ENCODE peak calls at places on chromosomes 5 and 9, in seven cellular contexts. S is foreskin fibroblast, B is RWPE1, U is Calu3, Q is Peyer's patch, N is esophagus squamous epithelium, Z is neural crest cell. M is an unnamed sample.

GRCh38 chr9:113399646-113400200 is 1.4 kb downstream of the ALAD start:
- DNase-seq in S (no peak), B (no peak), U (no peak), Q (no peak), N (no peak), Z (no peak), M (no peak)

GRCh38 chr5:112210430-112211005 is 208.6 kb downstream of the EPB41L4A start:
- DNase-seq in S (peak), B (peak), U (peak), Q (no peak), N (no peak), Z (peak), M (no peak)

GRCh38 chr9:72788966-72789365 is 163.9 kb downstream of the ALDH1A1 start:
- DNase-seq in S (no peak), B (no peak), U (no peak), Q (no peak), N (no peak), Z (no peak), M (no peak)

GRCh38 chr5:17090839-17091238 is 126.6 kb upstream of the BASP1 start:
- DNase-seq in S (no peak), B (no peak), U (no peak), Q (no peak), N (no peak), Z (no peak), M (no peak)

GRCh38 chr5:66710557-66710956 is 114.4 kb downstream of the MAST4 start:
- DNase-seq in S (peak), B (no peak), U (no peak), Q (no peak), N (no peak), Z (no peak), M (no peak)

GRCh38 chr5:91641730-91642350 is 258.7 kb upstream of the ARRDC3 start:
- DNase-seq in S (peak), B (peak), U (no peak), Q (no peak), N (no peak), Z (no peak), M (no peak)

GRCh38 chr5:52800394-52801213 is 12.9 kb downstream of the ITGA1 start:
- DNase-seq in S (peak), B (peak), U (peak), Q (peak), N (peak), Z (peak), M (peak)

GRCh38 chr5:96453394-96453793 is 20.3 kb upstream of the PCSK1 start:
- DNase-seq in S (no peak), B (no peak), U (no peak), Q (no peak), N (no peak), Z (no peak), M (no peak)

GRCh38 chr5:41102341-41102740 is 31.2 kb upstream of the MROH2B start:
- DNase-seq in S (no peak), B (no peak), U (no peak), Q (no peak), N (no peak), Z (no peak), M (no peak)

GRCh38 chr9:15280647-15281046 is 26.4 kb downstream of the TTC39B start:
- DNase-seq in S (no peak), B (no peak), U (no peak), Q (no peak), N (no peak), Z (no peak), M (no peak)

GRCh38 chr5:159316519-159317383 is 13.5 kb downstream of the IL12B start:
- DNase-seq in S (peak), B (peak), U (peak), Q (no peak), N (no peak), Z (peak), M (no peak)

GRCh38 chr5:9301200-9301599 is 244.7 kb downstream of the SEMA5A start:
- DNase-seq in S (no peak), B (no peak), U (no peak), Q (no peak), N (no peak), Z (no peak), M (no peak)

GRCh38 chr5:68141494-68141893 is 74.1 kb upstream of the PIK3R1 start:
- DNase-seq in S (peak), B (no peak), U (peak), Q (no peak), N (no peak), Z (no peak), M (no peak)

GRCh38 chr5:160118349-160119141 is 705 bp downstream of the PWWP2A start:
- DNase-seq in S (peak), B (peak), U (peak), Q (peak), N (no peak), Z (peak), M (peak)

GRCh38 chr5:16852251-16853005 is 83.7 kb downstream of the MYO10 start:
- DNase-seq in S (no peak), B (no peak), U (no peak), Q (no peak), N (no peak), Z (no peak), M (no peak)

DNA sequence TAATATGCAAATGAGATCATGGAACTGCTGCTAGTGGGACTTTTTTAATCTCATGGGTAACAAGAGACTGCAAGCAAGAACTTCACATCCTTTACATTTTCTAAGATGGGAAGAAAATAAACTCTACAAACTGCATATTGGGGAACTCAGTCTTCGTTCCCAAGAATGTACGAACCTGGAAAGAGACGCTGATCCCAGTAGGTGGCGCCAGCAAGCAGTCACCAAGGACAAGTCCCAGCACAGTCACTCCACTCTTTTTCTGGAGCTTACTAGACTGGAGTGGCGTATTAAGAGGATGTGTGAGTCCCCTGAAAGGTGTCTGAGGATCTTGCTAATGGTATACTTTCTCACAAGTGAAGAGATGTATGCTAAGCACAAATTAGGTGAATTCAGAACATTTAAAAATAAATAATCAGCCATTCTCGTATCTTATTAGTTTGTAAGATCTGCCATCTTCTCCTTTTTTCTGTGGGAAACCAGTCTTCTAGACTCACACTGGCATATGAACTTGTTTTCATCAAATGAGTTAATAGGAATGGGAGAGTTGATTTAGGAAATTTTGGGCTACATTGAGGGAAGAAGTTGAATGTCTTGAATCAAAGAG is 16.0 kb upstream of the PUM3 start:
- DNase-seq in S (peak), B (peak), U (peak), Q (peak), N (no peak), Z (peak), M (no peak)
- TF ChIP-seq CTCF in S (peak), B (peak), U (peak), Q (no peak), N (peak), Z (peak), M (no peak)

GRCh38 chr9:31837211-31837610 is 547.2 kb upstream of the ACO1 start:
- DNase-seq in S (no peak), B (no peak), U (no peak), Q (no peak), N (no peak), Z (no peak), M (no peak)

GRCh38 chr9:31840702-31841101 is 543.7 kb upstream of the ACO1 start:
- DNase-seq in S (no peak), B (no peak), U (no peak), Q (no peak), N (no peak), Z (no peak), M (no peak)

GRCh38 chr9:31839273-31839672 is 545.2 kb upstream of the ACO1 start:
- DNase-seq in S (no peak), B (no peak), U (peak), Q (no peak), N (no peak), Z (no peak), M (no peak)
- TF ChIP-seq CTCF in S (no peak), B (peak), U (no peak), Q (no peak), N (no peak), Z (no peak), M (no peak)

DNA sequence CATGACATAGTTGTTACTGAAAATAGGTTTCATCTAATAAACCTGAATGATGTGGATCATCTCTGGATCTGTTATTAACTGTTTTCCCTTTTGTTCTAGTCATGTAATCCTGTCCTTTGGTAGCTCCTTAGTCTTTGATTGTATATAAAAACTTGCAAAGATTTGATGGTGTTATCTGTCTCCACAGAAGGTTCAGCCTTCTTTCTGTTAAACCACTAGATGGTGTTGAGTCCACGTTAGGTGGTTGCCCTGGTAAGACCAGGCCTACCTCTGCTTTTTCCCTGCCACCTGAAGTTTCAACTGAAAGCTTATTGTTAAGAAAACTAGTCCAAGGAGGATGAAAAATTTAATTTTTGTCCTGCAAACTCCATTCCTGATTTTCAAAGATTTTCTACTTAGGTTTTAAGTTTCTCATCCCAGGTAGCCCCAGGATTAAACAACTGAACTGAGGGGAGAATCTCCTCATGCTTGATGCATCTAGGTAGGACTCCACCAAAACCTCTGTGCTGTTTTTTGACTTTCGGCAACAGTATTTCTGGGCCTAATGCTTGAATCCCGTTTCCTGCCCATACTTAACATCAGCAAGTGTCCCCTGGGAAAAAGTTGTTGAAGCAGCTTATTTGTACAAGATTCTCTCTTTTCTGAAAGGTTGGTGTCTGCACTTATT is 68.5 kb downstream of the RICTOR start:
- DNase-seq in S (no peak), B (peak), U (peak), Q (no peak), N (no peak), Z (no peak), M (no peak)
- TF ChIP-seq CTCF in S (peak), B (peak), U (no peak), Q (peak), N (peak), Z (no peak), M (no peak)

GRCh38 chr9:133382507-133383141 is 6.5 kb downstream of the STKLD1 start:
- DNase-seq in S (no peak), B (no peak), U (no peak), Q (no peak), N (no peak), Z (no peak), M (no peak)
- TF ChIP-seq CTCF in S (no peak), B (no peak), U (no peak), Q (no peak), N (no peak), Z (no peak), M (no peak)

GRCh38 chr5:77492653-77493000 is 511 bp upstream of the WDR41 start:
- DNase-seq in S (no peak), B (no peak), U (no peak), Q (no peak), N (no peak), Z (no peak), M (no peak)
- TF ChIP-seq CTCF in S (no peak), B (peak), U (no peak), Q (no peak), N (no peak), Z (no peak), M (peak)

GRCh38 chr5:171308453-171309275 is at the start of gene TLX3:
- DNase-seq in S (no peak), B (peak), U (peak), Q (no peak), N (no peak), Z (no peak), M (no peak)

GRCh38 chr5:171310334-171310815 is 1.3 kb downstream of the TLX3 start:
- DNase-seq in S (no peak), B (no peak), U (no peak), Q (no peak), N (no peak), Z (no peak), M (no peak)

GRCh38 chr5:171309276-171309525 is 153 bp downstream of the TLX3 start:
- DNase-seq in S (no peak), B (no peak), U (no peak), Q (no peak), N (no peak), Z (no peak), M (no peak)

GRCh38 chr5:171310816-171311697 is 2.0 kb downstream of the TLX3 start:
- DNase-seq in S (peak), B (peak), U (no peak), Q (no peak), N (no peak), Z (peak), M (no peak)

GRCh38 chr5:171309526-171310333 is 682 bp downstream of the TLX3 start:
- DNase-seq in S (no peak), B (peak), U (peak), Q (no peak), N (no peak), Z (no peak), M (no peak)
- TF ChIP-seq CTCF in S (no peak), B (no peak), U (peak), Q (no peak), N (no peak), Z (peak), M (no peak)

GRCh38 chr5:124744170-124744911 is 2.1 kb downstream of the ZNF608 start:
- DNase-seq in S (peak), B (no peak), U (peak), Q (peak), N (no peak), Z (no peak), M (no peak)

GRCh38 chr5:124746916-124747769 is 704 bp upstream of the ZNF608 start:
- DNase-seq in S (peak), B (peak), U (peak), Q (peak), N (peak), Z (peak), M (peak)

GRCh38 chr5:124745367-124746251 is 830 bp downstream of the ZNF608 start:
- DNase-seq in S (peak), B (peak), U (no peak), Q (no peak), N (no peak), Z (no peak), M (no peak)

GRCh38 chr5:124747770-124748686 is 1.6 kb upstream of the ZNF608 start:
- DNase-seq in S (peak), B (peak), U (no peak), Q (peak), N (no peak), Z (no peak), M (peak)

DNA sequence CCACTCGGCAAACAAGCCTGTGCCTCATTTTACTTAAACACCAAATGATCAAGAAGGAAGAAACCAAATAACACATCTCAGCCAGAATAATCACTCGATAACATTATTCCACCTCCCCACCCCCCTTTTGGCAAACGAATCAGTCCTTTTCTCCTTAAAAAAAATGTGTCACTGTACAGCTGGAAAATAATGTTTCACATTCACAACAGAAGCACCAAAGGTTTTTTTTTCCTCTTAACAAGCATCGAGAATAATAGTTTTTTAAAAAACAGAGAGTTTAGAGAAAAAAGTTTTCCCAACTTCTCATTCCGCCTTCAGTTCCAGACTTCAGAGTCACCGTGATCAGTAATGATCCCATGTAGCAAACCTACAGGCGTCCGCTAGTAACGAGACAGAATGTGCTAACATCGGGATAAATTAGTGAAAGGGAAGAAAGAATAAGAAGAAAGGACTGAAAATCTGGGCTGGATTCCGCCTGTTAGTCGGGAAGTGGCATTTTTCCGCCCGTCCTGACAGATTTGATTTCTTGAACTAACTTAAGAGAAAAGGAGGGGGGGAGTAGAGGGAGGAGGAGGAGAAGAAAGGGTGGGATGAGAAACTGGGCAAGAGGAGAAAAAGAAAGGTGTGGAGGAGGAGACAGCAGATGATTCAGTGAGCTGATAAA is at the start of gene ZNF608:
- DNase-seq in S (peak), B (peak), U (no peak), Q (no peak), N (no peak), Z (no peak), M (no peak)
- TF ChIP-seq CTCF in S (no peak), B (no peak), U (no peak), Q (no peak), N (no peak), Z (peak), M (no peak)

DNA sequence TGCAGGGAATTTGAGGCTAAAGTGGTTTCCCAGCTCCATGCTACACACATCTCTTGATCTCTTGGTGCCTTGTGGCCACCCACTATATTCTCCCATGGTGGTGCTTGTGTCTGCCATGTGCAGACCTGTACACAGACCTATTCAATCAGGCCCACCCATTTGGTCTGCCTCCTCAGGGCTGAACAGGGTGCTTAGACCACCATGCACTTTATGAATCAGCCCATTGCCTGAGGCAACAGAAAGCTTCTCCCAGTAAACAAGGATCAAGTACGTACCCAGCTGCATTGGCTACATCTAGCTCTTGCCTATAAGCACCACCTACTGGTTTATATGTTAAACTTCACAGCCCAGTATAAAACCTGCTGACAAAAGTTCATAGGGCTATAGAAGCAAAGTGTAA is 664.3 kb upstream of the EDIL3 start:
- DNase-seq in S (no peak), B (no peak), U (peak), Q (no peak), N (no peak), Z (no peak), M (no peak)
- TF ChIP-seq CTCF in S (peak), B (no peak), U (peak), Q (no peak), N (no peak), Z (peak), M (no peak)

GRCh38 chr5:75055727-75056144 is 3.4 kb upstream of the GCNT4 start:
- DNase-seq in S (no peak), B (no peak), U (no peak), Q (no peak), N (no peak), Z (no peak), M (no peak)

GRCh38 chr5:75051217-75051751 is 1.1 kb downstream of the GCNT4 start:
- DNase-seq in S (no peak), B (no peak), U (peak), Q (no peak), N (no peak), Z (no peak), M (no peak)

GRCh38 chr5:75054110-75054930 is 2.0 kb upstream of the GCNT4 start:
- DNase-seq in S (no peak), B (no peak), U (peak), Q (no peak), N (no peak), Z (peak), M (no peak)

GRCh38 chr5:75052461-75053285 is at the start of gene GCNT4:
- DNase-seq in S (peak), B (peak), U (peak), Q (no peak), N (no peak), Z (peak), M (no peak)

GRCh38 chr5:75053286-75054109 is 1.1 kb upstream of the GCNT4 start:
- DNase-seq in S (peak), B (peak), U (peak), Q (no peak), N (no peak), Z (peak), M (no peak)
- TF ChIP-seq CTCF in S (peak), B (peak), U (no peak), Q (no peak), N (no peak), Z (peak), M (no peak)

M was measured in activated B cell treated with CpG ODN at 0.5 μM for 24 hours.